ENCODE peak calls at places on chromosomes 13 and 19, in eight cellular contexts. D is GM13976, S is cardiac muscle cell, M is epithelial cell of proximal tubule, O is WTC11, I is B cell, T is HFFc6, V is fibroblast of mammary gland. G is an unnamed sample.
A peak's percentile ranks its signal among the peaks of the same experiment; 100 is the strongest.

GRCh38 chr13:100490692-100491091 is 97.9 kb downstream of the GGACT start:
- DNase-seq in V (no peak), D (no peak), O (peak; percentile 63), T (no peak), S (no peak), M (no peak), I (no peak), G (no peak)

GRCh38 chr13:39970177-39970846 is 314.9 kb downstream of the COG6 start:
- DNase-seq in M (no peak), D (no peak), V (no peak), S (no peak), I (no peak), O (no peak), T (no peak), G (no peak)

GRCh38 chr19:27906081-27906480 is 1306.9 kb downstream of the UQCRFS1 start:
- DNase-seq in O (no peak), T (no peak), I (no peak), D (no peak), M (no peak), S (no peak), V (no peak), G (no peak)

GRCh38 chr13:19153782-19154450 is 27.7 kb downstream of the TUBA3C start:
- DNase-seq in V (no peak), O (no peak), T (no peak), D (peak; percentile 18), M (no peak), I (no peak), S (no peak), G (peak; percentile 48)

GRCh38 chr13:43113603-43114002 is 90.2 kb downstream of the DNAJC15 start:
- DNase-seq in T (no peak), S (no peak), M (no peak), V (no peak), O (no peak), I (no peak), D (no peak), G (no peak)

GRCh38 chr13:42040730-42041016 is 7.8 kb upstream of the DGKH start:
- DNase-seq in D (no peak), I (no peak), O (no peak), S (no peak), M (no peak), V (no peak), T (no peak), G (no peak)

GRCh38 chr13:82467626-82468025 is 1414.6 kb downstream of the SLITRK1 start:
- DNase-seq in T (no peak), O (no peak), M (no peak), D (no peak), S (no peak), I (no peak), V (no peak), G (no peak)

GRCh38 chr13:43663474-43664090 is 123.2 kb downstream of the ENOX1 start:
- DNase-seq in M (no peak), V (peak; percentile 59), I (no peak), O (no peak), T (peak; percentile 41), D (no peak), S (peak; percentile 6), G (no peak)

GRCh38 chr13:46146898-46147297 is 35.1 kb downstream of the LCP1 start:
- DNase-seq in I (no peak), D (no peak), T (peak; percentile 8), O (peak; percentile 35), S (peak; percentile 42), M (no peak), V (peak; percentile 18), G (no peak)

GRCh38 chr19:8302734-8303133 is 5.4 kb downstream of the CD320 start:
- DNase-seq in I (peak; percentile 11), O (peak; percentile 5), T (no peak), M (no peak), S (no peak), D (no peak), V (no peak), G (no peak)

GRCh38 chr19:28402701-28403290 is 810.2 kb downstream of the UQCRFS1 start:
- DNase-seq in O (no peak), V (no peak), I (no peak), T (no peak), S (no peak), M (no peak), D (no peak), G (no peak)

GRCh38 chr19:47518139-47518538 is 3.3 kb upstream of the NAPA start:
- DNase-seq in V (no peak), T (no peak), O (no peak), I (peak; percentile 65), D (peak; percentile 78), M (no peak), S (no peak), G (no peak)

GRCh38 chr19:2413629-2414028 is 13.8 kb downstream of the TIMM13 start:
- DNase-seq in I (no peak), D (no peak), O (no peak), M (no peak), T (no peak), S (no peak), V (no peak), G (no peak)

GRCh38 chr19:58498316-58499020 is 13.3 kb downstream of the SLC27A5 start:
- DNase-seq in D (no peak), V (no peak), M (no peak), T (no peak), O (no peak), I (no peak), S (no peak), G (no peak)

GRCh38 chr13:98143157-98143553 is 261 bp downstream of the FARP1 start:
- DNase-seq in I (no peak), M (no peak), T (no peak), O (no peak), S (no peak), D (no peak), V (no peak), G (peak; percentile 66)

GRCh38 chr13:76813874-76814273 is 72.3 kb downstream of the KCTD12 start:
- DNase-seq in T (no peak), M (no peak), V (no peak), I (no peak), S (no peak), O (no peak), D (no peak), G (no peak)

DNA sequence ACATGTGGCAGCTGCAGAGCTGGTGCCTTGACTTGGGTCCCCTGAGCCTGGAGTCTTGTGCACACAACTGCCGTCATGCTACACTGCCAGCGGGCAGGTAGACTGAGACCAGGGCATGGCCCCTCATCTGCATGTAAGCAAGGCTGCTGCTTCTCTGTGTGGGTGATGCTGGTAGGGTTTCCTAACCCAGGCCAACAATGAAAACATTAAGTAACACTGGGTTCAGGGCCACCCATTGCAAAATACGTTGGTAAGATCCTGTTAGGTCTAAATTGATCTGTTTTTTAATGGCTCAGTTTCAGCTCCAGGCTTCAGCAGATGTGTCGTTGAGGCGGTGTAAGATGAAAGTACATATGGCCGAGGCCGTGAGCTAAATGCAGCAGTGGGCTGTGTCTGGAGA is 383.4 kb downstream of the IRS2 start:
- DNase-seq in S (no peak), D (no peak), V (no peak), M (no peak), O (no peak), T (no peak), I (no peak), G (no peak)
- TF ChIP-seq CTCF in S (no peak), D (no peak), V (no peak), M (no peak), O (no peak), T (no peak), I (no peak), G (no peak)

GRCh38 chr19:14686411-14686810 is 3.4 kb upstream of the ZNF333 start:
- DNase-seq in I (no peak), O (peak; percentile 25), M (no peak), V (peak; percentile 25), T (peak; percentile 4), D (no peak), S (peak; percentile 30), G (no peak)
- TF ChIP-seq CTCF in I (peak; percentile 80), O (no peak), M (peak; percentile 44), V (peak; percentile 24), T (peak; percentile 74), D (peak; percentile 39), S (peak; percentile 29), G (peak; percentile 33)

GRCh38 chr19:6354098-6354674 is 7.1 kb upstream of the CLPP start:
- DNase-seq in M (no peak), O (no peak), S (peak; percentile 33), T (no peak), V (peak; percentile 23), I (no peak), D (no peak), G (no peak)
- TF ChIP-seq CTCF in M (peak; percentile 61), O (no peak), S (peak; percentile 45), T (peak; percentile 85), V (peak; percentile 49), I (peak; percentile 24), D (no peak), G (no peak)

GRCh38 chr19:13604902-13605586 is 98.8 kb upstream of the CACNA1A start:
- DNase-seq in V (no peak), O (no peak), S (no peak), I (no peak), M (no peak), D (no peak), T (no peak), G (no peak)
- TF ChIP-seq CTCF in V (no peak), O (no peak), S (no peak), I (peak; percentile 58), M (no peak), D (no peak), T (no peak), G (no peak)

GRCh38 chr13:67075239-67075638 is 154.9 kb downstream of the PCDH9 start:
- DNase-seq in V (peak; percentile 45), M (no peak), I (no peak), D (no peak), O (no peak), S (peak; percentile 64), T (peak; percentile 2), G (no peak)
- TF ChIP-seq CTCF in V (peak; percentile 38), M (peak; percentile 29), I (no peak), D (no peak), O (no peak), S (peak; percentile 40), T (peak; percentile 55), G (no peak)

GRCh38 chr13:51222510-51223283 is 499 bp downstream of the FAM124A start:
- DNase-seq in T (no peak), I (no peak), S (no peak), D (peak; percentile 16), V (no peak), O (peak; percentile 28), M (no peak), G (no peak)
- TF ChIP-seq CTCF in T (no peak), I (peak; percentile 13), S (peak; percentile 30), D (no peak), V (peak; percentile 15), O (no peak), M (peak; percentile 12), G (no peak)

G was measured in sigmoid colon.